ENCODE peak calls at places on chromosomes 1 and 21, in six cellular contexts. C is IMR-90; Y is activated effector memory CD4-positive, alpha-beta T cell treated with Interleukin-2 at 50 U/mL for 16 hours; O is mesendoderm; A is SK-MEL-5; I is GM10248. J is an unnamed sample.

GRCh38 chr1:66599899-66600737 is 66.2 kb downstream of the SGIP1 start:
- DNase-seq in C (no peak), Y (no peak), O (no peak), A (peak; percentile 40), I (no peak), J (no peak)

GRCh38 chr21:28704746-28705145 is 287.9 kb downstream of the LTN1 start:
- DNase-seq in C (peak; percentile 12), Y (no peak), O (no peak), A (no peak), I (no peak), J (no peak)

GRCh38 chr1:146007048-146007784 is 10.8 kb upstream of the TXNIP start:
- DNase-seq in C (peak; percentile 78), Y (peak; percentile 24), O (peak; percentile 69), A (peak; percentile 93), I (peak; percentile 82), J (peak; percentile 56)

GRCh38 chr1:17437260-17438175 is 2.0 kb downstream of the RCC2 start:
- DNase-seq in C (peak; percentile 36), Y (peak; percentile 47), O (peak; percentile 50), A (peak; percentile 36), I (peak; percentile 92), J (peak; percentile 78)

GRCh38 chr1:15152318-15153183 is 996 bp upstream of the TMEM51 start:
- DNase-seq in C (peak; percentile 91), Y (no peak), O (peak; percentile 92), A (peak; percentile 87), I (no peak), J (no peak)

GRCh38 chr21:41589131-41589530 is 81.2 kb upstream of the TMPRSS2 start:
- DNase-seq in C (no peak), Y (no peak), O (peak; percentile 26), A (no peak), I (no peak), J (no peak)

GRCh38 chr1:45326627-45327591 is at the start of gene HPDL:
- DNase-seq in C (peak; percentile 27), Y (peak; percentile 35), O (peak; percentile 96), A (no peak), I (peak; percentile 83), J (peak; percentile 87)

GRCh38 chr21:20424943-20425342 is 573.3 kb upstream of the NCAM2 start:
- DNase-seq in C (no peak), Y (no peak), O (no peak), A (peak; percentile 14), I (no peak), J (no peak)

GRCh38 chr1:212290608-212291007 is 5.4 kb downstream of the PPP2R5A start:
- DNase-seq in C (peak; percentile 43), Y (no peak), O (no peak), A (no peak), I (no peak), J (no peak)

GRCh38 chr1:41883507-41883906 is 35.2 kb downstream of the HIVEP3 start:
- DNase-seq in C (no peak), Y (no peak), O (no peak), A (no peak), I (no peak), J (no peak)

GRCh38 chr1:7842517-7842916 is 10.3 kb downstream of the UTS2 start:
- DNase-seq in C (no peak), Y (no peak), O (no peak), A (no peak), I (no peak), J (peak; percentile 13)

GRCh38 chr1:32426489-32427255 is 32.4 kb upstream of the BSDC1 start:
- DNase-seq in C (no peak), Y (no peak), O (peak; percentile 27), A (no peak), I (no peak), J (no peak)